ENCODE peak calls at places on chromosomes 7 and 10, in four cellular contexts. I, G, V and Z are unnamed samples.
A peak's percentile ranks its signal among the peaks of the same experiment; 100 is the strongest.

GRCh38 chr10:5971315-5971832 is 6.0 kb downstream of the IL15RA start:
- DNase-seq in I (no peak), G (peak; percentile 75), V (no peak), Z (peak; percentile 96)

GRCh38 chr7:110595694-110596093 is 495.2 kb upstream of the LRRN3 start:
- DNase-seq in I (no peak), G (no peak), V (no peak), Z (no peak)

GRCh38 chr7:150567168-150567567 is at the start of gene GIMAP4:
- DNase-seq in I (no peak), G (no peak), V (no peak), Z (peak; percentile 5)

GRCh38 chr10:19918800-19919199 is 102.6 kb downstream of the PLXDC2 start:
- DNase-seq in I (no peak), G (peak; percentile 73), V (no peak), Z (peak; percentile 21)

GRCh38 chr7:138961159-138961558 is 20.0 kb downstream of the KIAA1549 start:
- DNase-seq in I (no peak), G (peak; percentile 74), V (no peak), Z (peak; percentile 91)

GRCh38 chr7:116290740-116291139 is 80.4 kb downstream of the TES start:
- DNase-seq in I (no peak), G (no peak), V (no peak), Z (no peak)

GRCh38 chr7:131898418-131898817 is 342.0 kb upstream of the PODXL start:
- DNase-seq in I (no peak), G (peak; percentile 41), V (no peak), Z (no peak)

GRCh38 chr7:99112097-99112496 is 31.8 kb downstream of the SMURF1 start:
- DNase-seq in I (no peak), G (no peak), V (no peak), Z (peak; percentile 63)

GRCh38 chr7:37054631-37055300 is 330.5 kb upstream of the AOAH start:
- DNase-seq in I (no peak), G (peak; percentile 53), V (no peak), Z (no peak)

GRCh38 chr10:94677691-94678090 is 5.8 kb upstream of the CYP2C18 start:
- DNase-seq in I (no peak), G (no peak), V (no peak), Z (peak; percentile 77)

GRCh38 chr10:3786295-3786981 is 1.4 kb upstream of the KLF6 start:
- DNase-seq in I (peak; percentile 38), G (peak; percentile 51), V (no peak), Z (peak; percentile 82)

GRCh38 chr10:81116201-81116600 is 578.5 kb downstream of the SH2D4B start:
- DNase-seq in I (no peak), G (no peak), V (no peak), Z (no peak)

GRCh38 chr10:103598654-103599115 is 105.2 kb downstream of the NEURL1 start:
- DNase-seq in I (no peak), G (peak; percentile 81), V (no peak), Z (peak; percentile 77)

GRCh38 chr10:129350690-129351089 is 116.4 kb upstream of the MGMT start:
- DNase-seq in I (no peak), G (no peak), V (no peak), Z (no peak)

GRCh38 chr10:71083457-71083975 is 128.9 kb upstream of the UNC5B start:
- DNase-seq in I (no peak), G (no peak), V (no peak), Z (no peak)

GRCh38 chr10:68553138-68553537 is 7.0 kb upstream of the TET1 start:
- DNase-seq in I (no peak), G (no peak), V (no peak), Z (no peak)

GRCh38 chr10:111083222-111084095 is 6.6 kb downstream of the ADRA2A start:
- DNase-seq in I (no peak), G (no peak), V (no peak), Z (no peak)

GRCh38 chr7:35630573-35630972 is 64.4 kb downstream of the HERPUD2 start:
- DNase-seq in I (no peak), G (peak; percentile 63), V (no peak), Z (no peak)

GRCh38 chr7:142385528-142386340 is 127.9 kb upstream of the PRSS58 start:
- DNase-seq in I (no peak), G (peak; percentile 84), V (no peak), Z (peak; percentile 65)

GRCh38 chr7:4690953-4691856 is 9.1 kb downstream of the FOXK1 start:
- DNase-seq in I (no peak), G (no peak), V (no peak), Z (no peak)

GRCh38 chr7:45696476-45696875 is 122.3 kb downstream of the ADCY1 start:
- DNase-seq in I (no peak), G (no peak), V (no peak), Z (no peak)

GRCh38 chr7:100198266-100198665 is 20.5 kb downstream of the STAG3 start:
- DNase-seq in I (no peak), G (no peak), V (no peak), Z (no peak)

GRCh38 chr10:7715515-7715914 is 12.4 kb downstream of the ITIH2 start:
- DNase-seq in I (no peak), G (no peak), V (no peak), Z (no peak)

GRCh38 chr10:43141421-43141820 is 3.2 kb downstream of the CSGALNACT2 start:
- DNase-seq in I (no peak), G (no peak), V (no peak), Z (no peak)

GRCh38 chr10:43140414-43140813 is 2.2 kb downstream of the CSGALNACT2 start:
- DNase-seq in I (no peak), G (peak; percentile 80), V (no peak), Z (peak; percentile 16)

DNA sequence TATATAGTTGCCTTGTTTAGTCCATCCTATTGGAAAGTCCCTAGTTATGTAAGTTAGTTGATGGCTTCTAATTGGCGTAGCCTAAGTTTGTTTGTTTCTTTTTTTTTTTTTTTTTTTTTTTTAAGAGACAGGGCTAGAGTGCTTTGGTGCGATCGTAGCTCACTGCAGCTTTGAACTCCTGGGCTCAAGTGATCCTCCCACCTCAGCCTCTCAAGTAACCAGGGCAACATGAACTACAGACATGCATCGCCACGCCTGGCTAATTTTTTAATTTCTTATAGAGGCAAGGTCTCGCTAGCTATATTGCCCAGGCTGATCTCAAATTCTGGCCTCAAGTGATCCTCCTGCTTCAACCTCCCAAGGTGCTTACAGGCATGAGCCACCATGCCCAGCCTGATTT is 7.1 kb downstream of the CSGALNACT2 start:
- DNase-seq in I (no peak), G (no peak), V (no peak), Z (no peak)
- H3K4me3 ChIP-seq in I (no peak overlapping the region), G (no peak overlapping the region), V (no peak overlapping the region), Z (no peak overlapping the region)

GRCh38 chr10:99920901-99921300 is 88.8 kb downstream of the DNMBP start:
- DNase-seq in I (no peak), G (peak; percentile 66), V (no peak), Z (peak; percentile 62)
- H3K27ac ChIP-seq in I (no peak overlapping the region), G (no peak overlapping the region), V (peak overlapping the region; percentile 34), Z (peak overlapping the region; percentile 52)

GRCh38 chr10:79310911-79311573 is 36.2 kb upstream of the PPIF start:
- DNase-seq in I (no peak), G (no peak), V (peak; percentile 41), Z (peak; percentile 43)
- H3K4me3 ChIP-seq in I (no peak overlapping the region), G (no peak overlapping the region), V (no peak overlapping the region), Z (no peak overlapping the region)

GRCh38 chr7:127892488-127893314 is 138.5 kb downstream of the LRRC4 start:
- DNase-seq in I (no peak), G (peak; percentile 71), V (no peak), Z (no peak)
- H3K27ac ChIP-seq in I (no peak overlapping the region), G (peak overlapping the region; percentile 86), V (no peak overlapping the region), Z (no peak overlapping the region)

DNA sequence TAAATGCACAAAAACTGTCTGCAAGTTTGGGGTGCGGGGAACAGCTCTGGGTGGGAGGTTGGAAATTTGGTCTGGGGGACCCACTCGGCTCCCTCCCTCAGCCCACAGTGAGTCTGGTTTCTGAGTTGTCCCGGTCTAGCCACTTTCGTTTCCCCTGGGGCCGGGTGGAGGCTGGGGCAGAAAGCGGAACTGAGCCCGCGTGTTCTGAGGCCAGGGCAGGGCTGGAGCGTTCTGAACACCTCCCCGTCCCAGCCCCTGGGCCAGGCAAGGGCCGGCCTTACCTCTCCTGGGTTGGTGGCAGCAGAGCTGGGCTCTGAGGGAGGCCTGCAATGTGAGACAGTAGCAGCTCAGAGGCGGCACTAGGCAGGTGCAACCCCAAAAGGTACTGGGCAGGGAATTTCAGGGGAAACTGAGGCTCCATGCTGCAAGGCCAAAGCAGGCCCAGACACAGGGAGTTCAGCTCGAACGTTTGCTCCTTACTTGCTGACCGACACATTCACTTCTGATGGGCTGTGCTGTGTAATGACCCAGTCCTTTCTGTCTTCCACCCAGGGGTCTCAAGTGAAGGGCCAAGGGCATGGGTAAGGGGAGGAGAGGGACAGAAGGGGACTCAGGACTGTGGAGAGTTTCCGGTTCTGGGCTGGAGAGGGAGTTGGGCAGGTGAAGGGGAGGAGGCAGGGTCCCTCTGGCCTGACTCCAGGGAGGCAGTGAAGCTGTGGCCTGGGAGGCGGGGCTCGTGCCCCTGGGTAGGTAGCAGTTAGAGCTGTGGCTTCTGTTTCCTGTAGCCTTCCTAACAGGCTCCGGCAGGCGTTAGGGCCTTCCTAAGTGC is 3.0 kb downstream of the IRF5 start:
- DNase-seq in I (peak; percentile 66), G (no peak), V (no peak), Z (no peak)
- H3K4me3 ChIP-seq in I (no peak overlapping the region), G (no peak overlapping the region), V (peak overlapping the region; percentile 12), Z (no peak overlapping the region)

DNA sequence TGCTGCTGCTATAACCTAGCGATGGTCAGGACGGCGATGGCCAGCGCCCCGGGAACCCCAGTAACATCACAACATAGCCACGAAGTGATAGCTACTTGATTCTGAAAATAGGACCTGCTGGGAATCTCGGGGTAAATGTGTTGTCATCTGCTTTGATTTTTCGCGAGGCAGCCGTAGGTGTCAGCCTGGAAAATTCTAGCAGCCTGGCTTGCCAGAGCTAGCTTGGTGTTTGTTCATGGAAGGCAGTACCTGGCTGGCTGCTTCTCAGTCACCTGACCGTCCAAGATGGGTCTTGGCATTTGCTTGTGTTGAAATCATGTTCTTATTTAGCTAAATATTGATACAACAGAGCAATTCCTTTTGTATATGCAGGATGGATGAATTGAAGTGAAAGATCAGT is 82.4 kb upstream of the BTBD16 start:
- DNase-seq in I (no peak), G (no peak), V (no peak), Z (no peak)
- H3K27ac ChIP-seq in I (no peak overlapping the region), G (peak overlapping the region; percentile 46), V (no peak overlapping the region), Z (no peak overlapping the region)

GRCh38 chr7:159027091-159027802 is 117.4 kb downstream of the VIPR2 start:
- DNase-seq in I (no peak), G (no peak), V (no peak), Z (no peak)
- H3K4me3 ChIP-seq in I (no peak overlapping the region), G (no peak overlapping the region), V (no peak overlapping the region), Z (no peak overlapping the region)

GRCh38 chr10:73898730-73899400 is 12.1 kb upstream of the PLAU start:
- DNase-seq in I (no peak), G (no peak), V (no peak), Z (no peak)
- H3K27ac ChIP-seq in I (peak overlapping the region; percentile 18), G (no peak overlapping the region), V (no peak overlapping the region), Z (peak overlapping the region; percentile 68)